ENCODE peak calls at places on chromosomes 4 and X, in ten cellular contexts. P is psoas muscle, G is HCT116, I is Panc1, S is H1, D is DND-41, U is lung, Z is left ventricle myocardium inferior, W is cardiac muscle cell, L is tibial nerve. B is an unnamed sample.

GRCh38 chrX:112826020-112826419 is 14.6 kb downstream of the AMOT start:
- DNase-seq in P (no peak), G (no peak), I (no peak), S (no peak), D (no peak), U (no peak), Z (no peak), W (no peak), L (no peak), B (no peak)

GRCh38 chr4:138035781-138036258 is 206.3 kb downstream of the SLC7A11 start:
- DNase-seq in P (no peak), G (peak), I (no peak), S (no peak), D (peak), U (no peak), Z (no peak), W (peak), L (peak), B (peak)

GRCh38 chr4:106707776-106708603 is 328.1 kb downstream of the DKK2 start:
- DNase-seq in P (no peak), G (no peak), I (no peak), S (no peak), D (no peak), U (no peak), Z (no peak), W (peak), L (no peak), B (no peak)

GRCh38 chrX:47078129-47079043 is at the start of gene RGN:
- DNase-seq in P (peak), G (no peak), I (no peak), S (peak), D (no peak), U (no peak), Z (peak), W (no peak), L (no peak), B (peak)

GRCh38 chr4:81605278-81605677 is 133.6 kb upstream of the RASGEF1B start:
- DNase-seq in P (no peak), G (no peak), I (no peak), S (no peak), D (no peak), U (no peak), Z (no peak), W (no peak), L (no peak), B (no peak)

GRCh38 chrX:74179499-74179898 is 124.5 kb upstream of the ZCCHC13 start:
- DNase-seq in P (no peak), G (no peak), I (no peak), S (no peak), D (no peak), U (no peak), Z (no peak), W (no peak), L (no peak), B (no peak)

GRCh38 chr4:102610007-102610406 is 108.8 kb downstream of the NFKB1 start:
- DNase-seq in P (no peak), G (no peak), I (no peak), S (no peak), D (no peak), U (no peak), Z (no peak), W (peak), L (no peak), B (no peak)

GRCh38 chr4:150739591-150739990 is 157.6 kb downstream of the MAB21L2 start:
- DNase-seq in P (no peak), G (no peak), I (no peak), S (no peak), D (no peak), U (no peak), Z (no peak), W (no peak), L (no peak), B (no peak)

GRCh38 chr4:87116230-87116629 is 104.2 kb downstream of the KLHL8 start:
- DNase-seq in P (no peak), G (no peak), I (no peak), S (no peak), D (no peak), U (no peak), Z (no peak), W (no peak), L (no peak), B (no peak)

GRCh38 chr4:166481014-166481507 is 608.0 kb downstream of the TLL1 start:
- DNase-seq in P (no peak), G (no peak), I (no peak), S (no peak), D (no peak), U (no peak), Z (no peak), W (no peak), L (no peak), B (no peak)

GRCh38 chrX:13750204-13750603 is 15.7 kb downstream of the OFD1 start:
- DNase-seq in P (no peak), G (peak), I (no peak), S (no peak), D (no peak), U (no peak), Z (no peak), W (peak), L (no peak), B (no peak)

GRCh38 chr4:11259837-11260236 is 168.9 kb downstream of the HS3ST1 start:
- DNase-seq in P (no peak), G (no peak), I (no peak), S (no peak), D (no peak), U (no peak), Z (no peak), W (no peak), L (no peak), B (no peak)

GRCh38 chr4:153748378-153748777 is 11.4 kb downstream of the RNF175 start:
- DNase-seq in P (peak), G (no peak), I (no peak), S (no peak), D (no peak), U (no peak), Z (no peak), W (peak), L (no peak), B (no peak)

GRCh38 chr4:6012200-6012599 is 6.0 kb downstream of the C4orf50 start:
- DNase-seq in P (no peak), G (no peak), I (no peak), S (no peak), D (no peak), U (no peak), Z (no peak), W (no peak), L (no peak), B (no peak)

GRCh38 chr4:8044699-8045098 is 105.0 kb upstream of the AFAP1 start:
- DNase-seq in P (no peak), G (no peak), I (no peak), S (no peak), D (no peak), U (no peak), Z (no peak), W (no peak), L (no peak), B (no peak)

GRCh38 chr4:121989715-121990114 is 37.9 kb upstream of the TRPC3 start:
- DNase-seq in P (no peak), G (peak), I (no peak), S (no peak), D (no peak), U (no peak), Z (no peak), W (peak), L (no peak), B (no peak)

GRCh38 chr4:171846232-171846631 is 33.0 kb downstream of the GALNTL6 start:
- DNase-seq in P (no peak), G (peak), I (peak), S (peak), D (peak), U (no peak), Z (no peak), W (peak), L (peak), B (peak)

GRCh38 chrX:1102786-1103185 is 109.7 kb downstream of the CRLF2 start:
- DNase-seq in P (no peak), G (no peak), I (no peak), S (no peak), D (no peak), U (no peak), Z (no peak), W (no peak), L (no peak), B (no peak)

GRCh38 chr4:24121395-24122175 is 231.7 kb upstream of the PPARGC1A start:
- DNase-seq in P (no peak), G (no peak), I (no peak), S (no peak), D (no peak), U (no peak), Z (no peak), W (no peak), L (no peak), B (no peak)

GRCh38 chr4:38177035-38177791 is 217.0 kb downstream of the PTTG2 start:
- DNase-seq in P (no peak), G (no peak), I (no peak), S (no peak), D (peak), U (peak), Z (peak), W (peak), L (no peak), B (no peak)

GRCh38 chr4:150574678-150575077 is 7.3 kb upstream of the MAB21L2 start:
- DNase-seq in P (no peak), G (no peak), I (no peak), S (no peak), D (no peak), U (no peak), Z (no peak), W (no peak), L (no peak), B (no peak)

GRCh38 chr4:69054578-69055200 is 41.6 kb upstream of the UGT2B7 start:
- DNase-seq in P (no peak), G (peak), I (peak), S (no peak), D (no peak), U (no peak), Z (no peak), W (peak), L (no peak), B (no peak)

GRCh38 chr4:13912966-13913365 is 285.4 kb upstream of the BOD1L1 start:
- DNase-seq in P (no peak), G (no peak), I (no peak), S (no peak), D (no peak), U (no peak), Z (no peak), W (peak), L (no peak), B (no peak)

GRCh38 chrX:53071604-53072417 is 10.4 kb upstream of the TSPYL2 start:
- DNase-seq in P (peak), G (peak), I (no peak), S (no peak), D (peak), U (peak), Z (peak), W (peak), L (peak), B (peak)

GRCh38 chrX:49879656-49880277 is 483 bp downstream of the USP27X start:
- DNase-seq in P (no peak), G (no peak), I (no peak), S (no peak), D (no peak), U (no peak), Z (no peak), W (peak), L (no peak), B (no peak)

GRCh38 chr4:109164011-109164410 is 138.4 kb downstream of the COL25A1 start:
- DNase-seq in P (no peak), G (no peak), I (no peak), S (no peak), D (no peak), U (no peak), Z (no peak), W (peak), L (no peak), B (no peak)

GRCh38 chr4:150358691-150359090 is 223.3 kb upstream of the MAB21L2 start:
- DNase-seq in P (no peak), G (no peak), I (no peak), S (no peak), D (no peak), U (no peak), Z (no peak), W (no peak), L (no peak), B (no peak)

GRCh38 chr4:129929052-129929451 is 833.1 kb downstream of the C4orf33 start:
- DNase-seq in P (no peak), G (no peak), I (no peak), S (no peak), D (no peak), U (no peak), Z (no peak), W (no peak), L (no peak), B (no peak)

GRCh38 chr4:176845636-176846035 is 52.9 kb upstream of the VEGFC start:
- DNase-seq in P (no peak), G (no peak), I (no peak), S (no peak), D (no peak), U (no peak), Z (no peak), W (no peak), L (no peak), B (no peak)

GRCh38 chr4:105661028-105661427 is 47.5 kb downstream of the INTS12 start:
- DNase-seq in P (no peak), G (no peak), I (no peak), S (no peak), D (no peak), U (no peak), Z (no peak), W (no peak), L (no peak), B (no peak)

GRCh38 chrX:41350976-41351569 is 17.1 kb downstream of the DDX3X start:
- DNase-seq in P (no peak), G (no peak), I (no peak), S (no peak), D (no peak), U (no peak), Z (no peak), W (no peak), L (no peak), B (no peak)

GRCh38 chr4:105186701-105187158 is 40.1 kb downstream of the TET2 start:
- DNase-seq in P (no peak), G (no peak), I (no peak), S (no peak), D (no peak), U (no peak), Z (peak), W (peak), L (no peak), B (peak)

GRCh38 chrX:56796641-56797395 is 67.8 kb downstream of the NBDY start:
- DNase-seq in P (no peak), G (no peak), I (no peak), S (no peak), D (no peak), U (peak), Z (no peak), W (no peak), L (no peak), B (no peak)

GRCh38 chr4:77903186-77903585 is 40.6 kb downstream of the MRPL1 start:
- DNase-seq in P (no peak), G (no peak), I (no peak), S (no peak), D (no peak), U (no peak), Z (no peak), W (no peak), L (no peak), B (no peak)

DNA sequence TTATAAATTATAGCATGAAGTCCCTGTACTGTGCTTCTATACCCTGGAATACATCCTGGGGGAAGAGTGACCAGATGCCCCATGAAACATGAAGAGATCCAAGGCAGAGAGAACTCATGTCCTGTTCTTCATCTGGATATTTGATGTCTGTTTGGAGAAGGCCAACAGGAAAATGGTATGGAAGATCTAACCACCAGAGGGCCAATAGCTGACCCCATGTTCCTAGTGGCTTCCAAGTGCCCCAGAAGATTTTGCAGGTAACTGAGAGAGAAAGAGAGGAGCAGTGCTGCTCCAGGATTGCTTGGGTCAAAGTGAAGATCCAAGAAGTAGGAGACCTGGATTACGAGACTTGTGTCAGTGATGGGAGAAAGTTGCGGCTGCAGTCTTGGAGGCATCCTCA is 90.2 kb upstream of the TSPAN5 start:
- DNase-seq in P (no peak), G (no peak), I (no peak), S (no peak), D (no peak), U (no peak), Z (no peak), W (no peak), L (no peak), B (no peak)
- TF ChIP-seq CTCF in P (no peak), G (peak), I (no peak), S (no peak), D (no peak), U (no peak), Z (no peak), W (no peak), L (no peak), B (no peak)

GRCh38 chr4:142380052-142380598 is 466.0 kb downstream of the INPP4B start:
- DNase-seq in P (no peak), G (no peak), I (no peak), S (no peak), D (no peak), U (no peak), Z (no peak), W (no peak), L (no peak), B (no peak)
- H3K27ac ChIP-seq in P (no peak), G (peak), I (peak), S (no peak), D (no peak), U (peak), Z (peak), W (peak), L (peak), B (no peak)

GRCh38 chr4:2241410-2242353 is at the start of the genes HAUS3 and POLN:
- DNase-seq in P (peak), G (peak), I (peak), S (peak), D (peak), U (peak), Z (peak), W (peak), L (peak), B (peak)

GRCh38 chr4:2246384-2247127 is 4.6 kb upstream of the HAUS3 start:
- DNase-seq in P (no peak), G (no peak), I (no peak), S (peak), D (no peak), U (no peak), Z (no peak), W (no peak), L (no peak), B (no peak)

GRCh38 chr4:2244947-2245786 is 3.2 kb upstream of the HAUS3 start:
- DNase-seq in P (no peak), G (no peak), I (no peak), S (no peak), D (peak), U (no peak), Z (peak), W (no peak), L (no peak), B (no peak)

GRCh38 chr4:2245787-2246275 is 3.9 kb upstream of the HAUS3 start:
- DNase-seq in P (no peak), G (no peak), I (no peak), S (no peak), D (no peak), U (no peak), Z (no peak), W (no peak), L (no peak), B (no peak)

DNA sequence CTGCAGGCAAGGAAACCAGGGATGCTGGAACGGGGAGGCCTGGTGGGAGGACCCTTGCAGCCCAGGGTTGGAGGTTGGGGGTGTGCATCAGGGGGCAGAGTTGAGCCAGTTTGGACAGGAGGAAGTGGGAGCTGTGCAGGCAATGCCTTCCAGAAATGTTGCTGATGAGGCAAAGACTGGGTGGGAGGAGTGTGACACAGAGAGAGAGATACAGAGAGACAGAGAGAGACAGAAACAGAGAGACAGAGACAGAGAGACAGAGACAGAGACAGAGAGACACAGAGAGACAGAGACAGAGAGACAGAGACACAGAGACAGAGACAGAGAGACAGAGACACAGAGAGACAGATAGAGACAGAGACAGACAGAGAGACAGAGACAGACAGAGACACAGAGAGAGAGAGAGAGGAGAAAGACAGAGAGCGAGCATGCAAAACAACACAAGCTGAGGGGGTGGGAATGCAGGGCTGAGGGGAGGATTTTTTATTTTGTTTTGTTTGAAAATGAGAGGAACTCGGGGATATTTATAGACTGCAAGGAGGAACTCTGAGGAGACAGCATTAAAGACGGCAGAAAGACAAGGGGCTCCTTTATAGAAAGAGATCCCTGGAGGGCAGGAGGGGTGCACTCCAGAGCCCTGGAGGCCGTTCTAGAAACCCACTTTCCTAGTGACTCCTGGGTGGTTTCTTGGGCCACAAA is 1.9 kb upstream of the HAUS3 start:
- DNase-seq in P (peak), G (no peak), I (no peak), S (peak), D (no peak), U (peak), Z (peak), W (peak), L (peak), B (peak)
- TF ChIP-seq CTCF in P (peak), G (peak), I (no peak), S (no peak), D (peak), U (peak), Z (peak), W (peak), L (peak), B (no peak)

DNA sequence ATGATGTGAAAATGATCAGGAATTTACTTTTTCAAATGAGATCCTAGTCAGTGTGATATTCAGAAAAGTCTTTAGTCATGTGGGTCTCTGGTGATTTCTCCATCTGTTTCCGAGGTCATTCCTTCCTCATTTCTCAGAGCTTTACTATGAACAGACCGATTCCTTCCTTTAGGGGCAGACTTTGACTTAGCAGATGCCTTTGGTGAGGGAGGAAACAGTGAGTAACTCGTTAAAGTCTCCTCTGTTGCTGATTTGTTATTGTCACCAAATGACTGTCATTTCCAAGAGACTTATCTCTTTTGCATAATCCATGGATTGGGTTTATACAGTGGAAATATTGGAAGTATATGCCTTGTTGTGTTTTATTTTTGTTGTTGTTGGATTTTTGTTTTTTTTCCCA is 76.2 kb upstream of the CD99 start:
- DNase-seq in P (no peak), G (no peak), I (no peak), S (no peak), D (no peak), U (no peak), Z (no peak), W (peak), L (peak), B (no peak)
- H3K27ac ChIP-seq in P (no peak), G (no peak), I (no peak), S (no peak), D (no peak), U (no peak), Z (peak), W (no peak), L (peak), B (peak)

GRCh38 chr4:79300280-79300679 is 25.6 kb downstream of the NAA11 start:
- DNase-seq in P (no peak), G (no peak), I (no peak), S (no peak), D (no peak), U (no peak), Z (no peak), W (no peak), L (no peak), B (no peak)

GRCh38 chr4:79297029-79297428 is 28.8 kb downstream of the NAA11 start:
- DNase-seq in P (peak), G (no peak), I (no peak), S (no peak), D (no peak), U (no peak), Z (no peak), W (no peak), L (no peak), B (no peak)

GRCh38 chr4:79297479-79297878 is 28.4 kb downstream of the NAA11 start:
- DNase-seq in P (no peak), G (no peak), I (no peak), S (no peak), D (no peak), U (no peak), Z (no peak), W (no peak), L (no peak), B (no peak)

GRCh38 chr4:79298484-79298883 is 27.4 kb downstream of the NAA11 start:
- DNase-seq in P (peak), G (no peak), I (no peak), S (no peak), D (no peak), U (no peak), Z (no peak), W (no peak), L (no peak), B (no peak)

DNA sequence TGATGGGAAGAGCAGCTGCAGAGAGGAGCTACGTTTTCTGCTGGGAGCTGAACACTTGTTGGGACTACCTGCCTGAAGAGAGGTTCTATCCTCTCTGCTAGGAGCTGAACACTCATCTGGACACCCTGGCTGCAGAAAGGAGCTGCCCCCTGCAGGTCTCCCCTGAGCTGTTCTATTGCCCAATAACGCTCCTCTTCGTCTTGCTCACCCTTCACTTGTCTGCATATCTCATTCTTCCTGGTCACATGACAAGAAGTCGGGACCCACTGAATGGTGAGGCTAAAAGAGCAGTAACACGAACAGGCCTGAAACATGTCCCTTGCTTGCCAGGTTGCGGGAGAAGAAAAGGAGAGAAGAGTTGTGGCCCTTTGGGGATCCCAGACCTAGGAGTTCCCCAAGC is 27.8 kb downstream of the NAA11 start:
- DNase-seq in P (no peak), G (no peak), I (no peak), S (no peak), D (no peak), U (no peak), Z (no peak), W (no peak), L (no peak), B (no peak)
- TF ChIP-seq CTCF in P (no peak), G (no peak), I (no peak), S (no peak), D (no peak), U (no peak), Z (no peak), W (no peak), L (no peak), B (no peak)

B was measured in heart right ventricle.